ENCODE peak calls at places on chromosome 2, in seven cellular contexts. Y, N, Q, G, P, R and C are unnamed samples.

GRCh38 chr2:101688266-101688665 is 9.2 kb upstream of the MAP4K4 start:
- DNase-seq in Y (no peak), R (peak), N (no peak), P (no peak), G (peak), Q (no peak), C (no peak)

GRCh38 chr2:23698733-23699391 is 228.1 kb downstream of the ATAD2B start:
- DNase-seq in P (no peak), Q (no peak), N (peak), G (peak), Y (peak), R (no peak), C (peak)

GRCh38 chr2:62364786-62365185 is 141.2 kb downstream of the TMEM17 start:
- DNase-seq in P (no peak), R (no peak), N (no peak), Y (no peak), G (no peak), Q (no peak), C (no peak)

GRCh38 chr2:136378712-136379595 is 261.0 kb upstream of the CXCR4 start:
- DNase-seq in Q (peak), Y (peak), P (peak), G (peak), N (peak), R (peak), C (peak)

GRCh38 chr2:98936133-98936916 is at the start of gene CRACDL:
- DNase-seq in Y (no peak), P (peak), Q (peak), G (no peak), R (no peak), N (no peak), C (peak)

GRCh38 chr2:215680605-215681598 is 245.0 kb upstream of the FN1 start:
- DNase-seq in Q (no peak), Y (peak), G (peak), P (no peak), R (no peak), N (no peak), C (no peak)

GRCh38 chr2:167550448-167550847 is 662.2 kb downstream of the XIRP2 start:
- DNase-seq in N (no peak), Y (peak), Q (no peak), G (peak), P (no peak), R (no peak), C (peak)

GRCh38 chr2:20196053-20196880 is 28.7 kb downstream of the SDC1 start:
- DNase-seq in Q (no peak), G (no peak), Y (no peak), R (no peak), N (no peak), P (no peak), C (no peak)

GRCh38 chr2:37833420-37833819 is 91.7 kb upstream of the RMDN2 start:
- DNase-seq in P (no peak), Y (no peak), G (no peak), R (no peak), Q (no peak), N (no peak), C (no peak)

GRCh38 chr2:73830871-73831401 is 2.2 kb downstream of the STAMBP start:
- DNase-seq in Y (no peak), G (peak), R (no peak), N (no peak), P (no peak), Q (no peak), C (no peak)

GRCh38 chr2:65820454-65820853 is 388.1 kb upstream of the SPRED2 start:
- DNase-seq in P (no peak), N (no peak), Y (no peak), R (no peak), Q (no peak), G (no peak), C (no peak)

GRCh38 chr2:163607630-163608029 is 128.2 kb downstream of the FIGN start:
- DNase-seq in Y (no peak), P (no peak), R (no peak), N (no peak), Q (no peak), G (no peak), C (no peak)

GRCh38 chr2:36482576-36483214 is 115.3 kb downstream of the FEZ2 start:
- DNase-seq in N (no peak), Q (no peak), R (no peak), P (no peak), G (peak), Y (peak), C (no peak)

GRCh38 chr2:63060079-63060482 is 9.5 kb downstream of the OTX1 start:
- DNase-seq in Q (no peak), N (no peak), G (no peak), Y (peak), P (no peak), R (peak), C (peak)

GRCh38 chr2:138237657-138238384 is 263.7 kb upstream of the SPOPL start:
- DNase-seq in P (no peak), G (no peak), Y (no peak), R (no peak), Q (no peak), N (no peak), C (no peak)

GRCh38 chr2:138455691-138456090 is 45.9 kb upstream of the SPOPL start:
- DNase-seq in N (no peak), R (peak), G (no peak), Y (no peak), P (no peak), Q (no peak), C (peak)

GRCh38 chr2:232588680-232589585 is 38.4 kb downstream of the EIF4E2 start:
- DNase-seq in Q (no peak), G (peak), R (no peak), N (no peak), Y (no peak), P (no peak), C (no peak)

DNA sequence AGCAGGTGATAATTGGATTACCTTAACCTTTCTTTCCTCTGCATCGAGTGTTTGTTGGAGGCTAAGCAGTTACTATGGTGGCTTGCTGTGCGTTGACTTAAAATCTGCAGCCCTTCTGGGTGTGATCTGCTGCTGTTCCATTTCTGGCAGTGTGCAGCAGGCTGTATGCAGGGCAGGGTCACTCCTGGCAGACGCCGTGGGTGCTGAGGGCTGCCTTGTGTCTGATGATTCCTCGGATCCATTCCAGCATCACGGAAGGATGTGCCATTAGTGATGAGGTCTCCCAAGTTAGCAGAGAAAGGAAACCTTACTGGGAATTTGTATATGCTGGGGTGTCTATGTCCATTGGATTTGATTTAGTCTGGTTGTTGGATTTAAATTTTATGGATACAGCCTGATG is 310.8 kb downstream of the AGAP1 start:
- DNase-seq in R (no peak), Y (no peak), P (no peak), N (no peak), Q (no peak), G (no peak), C (no peak)
- H2BK5ac ChIP-seq in R (no peak), Y (no peak), P (no peak), N (no peak), Q (no peak), G (no peak), C (no peak)

DNA sequence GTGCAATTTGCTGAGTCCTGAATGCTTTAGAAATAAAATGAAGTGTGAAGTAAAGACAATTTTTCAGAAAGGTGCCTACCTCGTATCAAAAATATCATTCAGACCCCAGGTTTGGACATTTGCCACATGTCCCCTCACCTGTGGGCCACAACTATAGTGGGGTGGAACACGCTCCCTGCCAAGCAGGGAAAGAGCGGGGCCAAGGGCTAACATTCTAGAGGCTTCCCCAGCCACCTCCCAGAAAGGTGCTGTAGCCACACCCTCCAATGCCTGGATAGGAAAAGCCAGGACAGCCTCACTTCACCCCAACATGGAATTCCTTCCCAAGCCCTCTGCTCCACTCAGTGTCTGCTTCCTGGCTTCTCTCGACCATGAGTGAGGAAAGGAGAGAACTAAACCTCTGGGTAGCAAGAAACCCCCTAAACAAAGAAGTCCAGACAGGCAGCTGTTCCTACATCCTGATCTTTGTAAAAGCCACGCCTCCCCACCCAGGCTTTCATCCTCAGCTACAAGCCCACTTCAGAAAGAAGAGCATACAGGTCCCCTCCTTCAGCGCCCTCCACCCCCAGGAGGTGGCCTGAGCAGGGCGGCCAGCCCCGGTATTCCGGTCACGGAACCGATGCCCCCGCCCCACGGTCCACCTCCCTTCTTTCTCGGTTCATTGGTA is 2.1 kb downstream of the COL6A3 start:
- DNase-seq in N (no peak), Y (peak), G (peak), Q (no peak), R (no peak), P (no peak), C (no peak)
- H3K9ac ChIP-seq in N (no peak), Y (peak), G (peak), Q (no peak), R (no peak), P (no peak), C (no peak)

GRCh38 chr2:28471701-28472236 is 24.1 kb upstream of the PLB1 start:
- DNase-seq in P (no peak), R (no peak), G (no peak), Y (no peak), Q (no peak), N (no peak), C (no peak)
- H2BK5ac ChIP-seq in P (no peak), R (no peak), G (no peak), Y (no peak), Q (no peak), N (no peak), C (no peak)

GRCh38 chr2:78780321-78780720 is 245.2 kb upstream of the REG3G start:
- DNase-seq in Q (no peak), G (no peak), R (no peak), P (no peak), Y (peak), N (no peak), C (no peak)
- H3K9ac ChIP-seq in Q (no peak), G (no peak), R (no peak), P (no peak), Y (no peak), N (no peak), C (no peak)

GRCh38 chr2:127084611-127085031 is 22.3 kb downstream of the BIN1 start:
- DNase-seq in Q (no peak), N (no peak), Y (peak), R (no peak), P (no peak), G (no peak), C (no peak)
- H2BK5ac ChIP-seq in Q (peak), N (no peak), Y (no peak), R (no peak), P (no peak), G (peak), C (no peak)

GRCh38 chr2:27495840-27496356 is 741 bp upstream of the GCKR start:
- DNase-seq in Q (no peak), Y (no peak), R (no peak), N (no peak), G (no peak), P (no peak), C (no peak)

GRCh38 chr2:27494284-27494943 is 586 bp downstream of the FNDC4 start:
- DNase-seq in Y (peak), P (peak), R (peak), N (peak), G (peak), Q (peak), C (peak)

GRCh38 chr2:27493948-27494283 is 1.1 kb downstream of the FNDC4 start:
- DNase-seq in P (no peak), R (no peak), Y (no peak), N (no peak), Q (no peak), G (no peak), C (no peak)

GRCh38 chr2:27496357-27497287 is at the start of gene GCKR:
- DNase-seq in P (no peak), Q (no peak), G (peak), Y (no peak), R (no peak), N (no peak), C (no peak)

DNA sequence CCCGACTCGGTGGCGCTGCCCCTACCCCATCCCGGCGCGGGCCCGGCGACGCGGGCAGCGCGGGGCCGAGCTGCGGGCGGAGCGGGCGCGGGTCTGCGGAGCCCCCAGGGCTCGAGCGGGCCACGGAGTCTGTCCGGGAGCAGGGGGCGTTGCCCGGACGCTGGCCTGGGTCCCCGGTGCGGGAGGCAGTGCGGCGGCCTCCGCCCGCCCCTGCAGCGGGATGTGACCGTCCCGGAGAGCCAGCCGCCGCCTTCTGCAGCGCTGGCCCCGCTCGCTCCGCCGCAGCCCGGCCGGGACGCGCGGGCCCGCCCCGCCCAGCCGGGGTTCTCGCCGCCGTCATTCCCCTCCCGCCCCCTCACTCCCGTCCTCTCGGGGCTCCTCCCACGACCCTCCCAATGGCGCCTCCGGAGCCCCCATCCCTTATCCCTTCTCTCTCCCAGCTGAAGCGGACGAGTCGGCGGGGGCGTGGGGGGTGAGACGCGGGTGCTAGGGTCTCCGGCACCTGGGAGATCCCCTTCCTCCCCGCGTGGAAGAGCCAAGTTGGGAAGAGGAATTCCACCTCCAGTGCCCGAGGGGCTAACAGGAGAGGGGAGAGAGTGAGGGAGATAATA is at the start of gene FNDC4:
- DNase-seq in Y (peak), P (peak), Q (peak), R (peak), N (peak), G (no peak), C (peak)
- H3K9ac ChIP-seq in Y (peak), P (no peak), Q (peak), R (peak), N (peak), G (peak), C (peak)

GRCh38 chr2:164967349-164967748 is 12.0 kb upstream of the SLC38A11 start:
- DNase-seq in Y (no peak), P (no peak), R (no peak), G (no peak), Q (no peak), N (no peak), C (no peak)
- H2BK5ac ChIP-seq in Y (no peak), P (no peak), R (no peak), G (peak), Q (no peak), N (no peak), C (no peak)

GRCh38 chr2:191811807-191812602 is 34.9 kb downstream of the CAVIN2 start:
- DNase-seq in R (peak), G (peak), Q (peak), P (peak), Y (peak), N (peak), C (peak)
- H3K9ac ChIP-seq in R (no peak), G (no peak), Q (no peak), P (no peak), Y (peak), N (no peak), C (no peak)